ENCODE peak calls at places on chromosomes 2 and 18, in eight cellular contexts. L is OCI-LY7, M is Peyer's patch, O is lower lobe of right lung, W is Calu3, Y is K562, K is AG09309, P is HFF-Myc. F is an unnamed sample.
A peak's percentile ranks its signal among the peaks of the same experiment; 100 is the strongest.

GRCh38 chr2:222621893-222622292 is 34.0 kb downstream of the FARSB start:
- DNase-seq in L (no peak), M (no peak), O (no peak), W (no peak), Y (no peak), K (no peak), P (no peak), F (no peak)

GRCh38 chr2:241708879-241709278 is 7.0 kb downstream of the ING5 start:
- DNase-seq in L (no peak), M (no peak), O (no peak), W (no peak), Y (no peak), K (no peak), P (no peak), F (no peak)

GRCh38 chr2:96809216-96809882 is 6.7 kb upstream of the CNNM3 start:
- DNase-seq in L (no peak), M (no peak), O (no peak), W (no peak), Y (no peak), K (no peak), P (no peak), F (no peak)

GRCh38 chr2:49832555-49832954 is 678.2 kb upstream of the FSHR start:
- DNase-seq in L (no peak), M (no peak), O (no peak), W (no peak), Y (no peak), K (no peak), P (no peak), F (no peak)

GRCh38 chr2:100623033-100623715 is 60.4 kb downstream of the PDCL3 start:
- DNase-seq in L (no peak), M (no peak), O (no peak), W (no peak), Y (no peak), K (no peak), P (no peak), F (no peak)

GRCh38 chr2:46031124-46031523 is 266.1 kb upstream of the EPAS1 start:
- DNase-seq in L (no peak), M (no peak), O (no peak), W (no peak), Y (no peak), K (no peak), P (no peak), F (no peak)

GRCh38 chr18:48949606-48950535 is 894 bp downstream of the SMAD7 start:
- DNase-seq in L (peak; percentile 54), M (peak; percentile 72), O (peak; percentile 72), W (peak; percentile 49), Y (peak; percentile 33), K (no peak), P (no peak), F (peak; percentile 85)

GRCh38 chr2:159285929-159286708 is at the start of gene WDSUB1:
- DNase-seq in L (no peak), M (peak; percentile 75), O (peak; percentile 87), W (peak; percentile 66), Y (peak; percentile 48), K (peak; percentile 14), P (peak; percentile 16), F (peak; percentile 91)

GRCh38 chr2:181770145-181770544 is 89.8 kb upstream of the NEUROD1 start:
- DNase-seq in L (no peak), M (no peak), O (no peak), W (no peak), Y (no peak), K (no peak), P (no peak), F (no peak)

GRCh38 chr2:208352644-208353567 is 53.7 kb upstream of the PTH2R start:
- DNase-seq in L (no peak), M (no peak), O (no peak), W (no peak), Y (no peak), K (no peak), P (no peak), F (no peak)

GRCh38 chr2:195413944-195414343 is 243.1 kb upstream of the SLC39A10 start:
- DNase-seq in L (peak; percentile 6), M (no peak), O (no peak), W (no peak), Y (no peak), K (no peak), P (no peak), F (no peak)

GRCh38 chr2:165952600-165953210 is 871 bp downstream of the TTC21B start:
- DNase-seq in L (peak; percentile 3), M (no peak), O (no peak), W (no peak), Y (no peak), K (no peak), P (no peak), F (no peak)

GRCh38 chr18:77052297-77052645 is 80.3 kb downstream of the MBP start:
- DNase-seq in L (no peak), M (no peak), O (no peak), W (no peak), Y (no peak), K (no peak), P (no peak), F (no peak)

GRCh38 chr18:3305354-3305762 is 43.4 kb downstream of the MYL12B start:
- DNase-seq in L (no peak), M (peak; percentile 66), O (no peak), W (peak; percentile 28), Y (no peak), K (peak; percentile 89), P (peak; percentile 96), F (no peak)

GRCh38 chr2:102736607-102737409 is 25.0 kb upstream of the TMEM182 start:
- DNase-seq in L (peak; percentile 83), M (peak; percentile 94), O (peak; percentile 93), W (peak; percentile 89), Y (peak; percentile 96), K (no peak), P (no peak), F (peak; percentile 94)

GRCh38 chr2:32752205-32752604 is 124.4 kb downstream of the TTC27 start:
- DNase-seq in L (no peak), M (no peak), O (no peak), W (no peak), Y (no peak), K (no peak), P (no peak), F (no peak)

GRCh38 chr2:74290066-74290465 is 53.1 kb downstream of the SLC4A5 start:
- DNase-seq in L (peak; percentile 51), M (no peak), O (no peak), W (no peak), Y (no peak), K (no peak), P (no peak), F (no peak)

DNA sequence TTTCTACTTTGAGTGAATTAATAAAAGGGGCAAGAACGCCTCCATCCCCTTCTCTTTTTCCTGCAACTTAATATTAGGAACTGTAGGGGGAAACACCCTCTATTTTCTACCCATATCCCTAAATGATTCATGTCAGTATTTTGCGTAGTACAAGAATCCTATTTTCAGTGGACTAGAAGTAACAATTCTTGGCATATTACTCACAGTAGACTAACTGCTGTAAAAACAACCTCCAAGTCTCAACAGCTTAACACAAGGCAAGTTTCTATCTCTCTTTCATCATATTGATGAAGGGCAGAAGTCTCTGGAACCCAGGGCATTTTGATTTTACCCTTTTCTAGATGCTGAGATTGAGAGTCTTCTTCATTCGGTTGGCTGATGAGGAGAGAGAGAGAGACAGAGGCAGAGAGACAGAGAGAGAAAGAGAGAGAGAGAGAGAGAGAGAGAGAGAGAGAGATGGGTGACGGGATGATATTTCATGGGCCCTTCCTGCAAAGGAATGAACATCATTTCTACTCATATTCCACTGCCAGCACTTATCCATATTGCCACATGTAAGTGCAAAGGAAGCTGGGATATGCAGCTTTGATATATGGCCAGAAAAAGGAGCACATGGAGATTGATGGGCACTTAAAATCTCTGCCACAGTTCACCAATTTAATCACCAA is 481.6 kb downstream of the LPIN1 start:
- DNase-seq in L (no peak), M (no peak), O (no peak), W (no peak), Y (no peak), K (peak; percentile 62), P (no peak), F (no peak)
- TF ChIP-seq CTCF in L (no peak), M (no peak), O (no peak), W (no peak), Y (no peak), K (peak; percentile 3), P (no peak), F (no peak)

DNA sequence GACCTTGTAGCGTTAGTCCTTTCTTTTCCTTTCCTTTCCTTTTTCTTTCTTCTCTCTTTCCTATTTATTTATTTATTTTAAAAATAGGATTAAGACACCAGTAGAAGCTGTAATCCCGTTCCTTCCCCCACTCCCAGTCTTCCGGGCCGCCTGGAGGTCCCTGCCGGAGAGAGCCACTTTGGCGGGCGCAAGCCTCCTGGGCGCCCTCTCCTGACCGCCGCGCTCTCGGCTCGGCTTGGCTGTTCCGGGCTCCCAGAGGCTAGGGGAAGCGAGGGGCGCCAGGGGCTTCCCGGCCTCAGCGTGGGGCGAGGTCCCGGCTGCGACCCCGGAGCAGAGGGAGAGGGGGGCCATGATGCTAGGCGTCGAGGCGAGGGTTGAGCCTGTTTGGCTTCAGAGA is 10.9 kb downstream of the MEIS1 start:
- DNase-seq in L (no peak), M (no peak), O (peak; percentile 39), W (no peak), Y (no peak), K (no peak), P (no peak), F (no peak)
- TF ChIP-seq CTCF in L (no peak), M (no peak), O (no peak), W (no peak), Y (no peak), K (no peak), P (no peak), F (peak; percentile 11)

DNA sequence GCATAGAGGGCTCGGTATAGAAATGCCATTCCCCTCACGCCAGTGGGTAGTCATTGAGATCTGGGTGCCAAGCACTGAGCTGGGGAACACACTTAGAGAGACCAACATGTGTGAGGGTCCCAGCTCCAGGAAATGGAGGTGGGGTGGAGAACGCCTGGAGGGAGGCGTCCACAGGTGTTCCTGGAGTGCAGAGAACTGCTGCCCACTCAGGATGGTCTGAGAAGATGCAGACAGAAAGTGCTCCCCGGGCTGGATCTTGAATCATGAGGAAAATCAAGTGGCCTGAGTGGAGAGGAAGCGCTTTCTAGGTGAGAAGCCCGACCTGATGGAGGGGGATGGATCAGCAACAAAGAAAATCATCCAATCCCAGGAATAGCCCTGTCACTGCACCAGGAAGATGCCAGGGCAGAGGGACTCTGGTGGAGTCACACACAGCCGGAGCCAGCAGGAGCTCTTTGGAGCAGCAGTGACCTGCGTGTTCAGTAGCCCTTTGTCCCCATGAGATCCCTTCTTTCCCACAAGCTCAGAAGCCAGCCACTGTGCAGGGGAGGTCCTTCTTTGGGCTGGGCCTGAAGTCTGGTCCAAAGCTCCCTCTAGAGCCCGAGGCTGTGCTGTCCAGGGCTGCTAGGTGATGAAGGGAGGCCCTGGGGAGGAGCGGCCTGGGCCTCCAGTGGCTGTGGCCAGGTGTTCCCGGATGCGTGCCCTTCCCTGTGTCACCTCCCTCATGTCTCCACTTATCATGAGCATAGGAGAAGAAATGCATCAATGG is 112.3 kb downstream of the RNF144A start:
- DNase-seq in L (no peak), M (no peak), O (no peak), W (no peak), Y (no peak), K (no peak), P (no peak), F (no peak)
- TF ChIP-seq CTCF in L (no peak), M (no peak), O (no peak), W (no peak), Y (no peak), K (no peak), P (no peak), F (no peak)

DNA sequence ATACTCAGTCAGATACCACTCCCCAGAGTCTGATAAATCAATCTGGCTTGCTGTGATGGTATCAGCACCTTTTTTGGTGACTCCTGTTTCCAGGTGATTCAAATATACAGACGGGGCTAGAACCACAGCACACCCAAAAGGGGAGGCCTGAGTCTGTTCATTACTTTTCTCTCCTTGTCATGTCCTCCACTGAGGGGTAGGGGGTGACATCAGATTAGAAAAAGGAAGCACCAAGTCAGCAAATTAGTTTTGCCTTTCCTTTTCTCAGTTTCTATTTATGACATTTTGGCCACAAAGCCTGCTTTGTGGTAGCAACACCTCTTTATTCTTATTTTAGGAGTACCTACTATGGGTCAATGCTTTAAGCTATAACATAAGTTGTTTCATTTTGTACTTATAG is 127.4 kb downstream of the CCDC102B start:
- DNase-seq in L (no peak), M (no peak), O (no peak), W (peak; percentile 17), Y (no peak), K (no peak), P (no peak), F (no peak)
- TF ChIP-seq CTCF in L (no peak), M (no peak), O (peak; percentile 8), W (peak; percentile 36), Y (no peak), K (peak; percentile 28), P (no peak), F (peak; percentile 13)